ENCODE peak calls at places on chromosomes 2 and 18, in six cellular contexts. One of them, this sample, is unnamed.

GRCh38 chr2:8737571-8738175 is 55.8 kb downstream of the ID2 start:
- DNase-seq in kidney tubule cell: no peak
- DNase-seq in NCI-H345: no peak
- DNase-seq in NT2/D1: no peak
- DNase-seq in mesothelial cell of epicardium: no peak
- DNase-seq in brain pericyte: no peak
- DNase-seq in this sample: no peak

GRCh38 chr2:184875911-184876310 is 277.6 kb downstream of the ZNF804A start:
- DNase-seq in kidney tubule cell: no peak
- DNase-seq in NCI-H345: no peak
- DNase-seq in NT2/D1: no peak
- DNase-seq in mesothelial cell of epicardium: no peak
- DNase-seq in brain pericyte: no peak
- DNase-seq in this sample: no peak

GRCh38 chr2:220188031-220188430 is 560.6 kb downstream of the SLC4A3 start:
- DNase-seq in kidney tubule cell: peak; percentile 97
- DNase-seq in NCI-H345: no peak
- DNase-seq in NT2/D1: no peak
- DNase-seq in mesothelial cell of epicardium: no peak
- DNase-seq in brain pericyte: no peak
- DNase-seq in this sample: no peak

GRCh38 chr2:204205548-204205947 is 269.0 kb downstream of the ICOS start:
- DNase-seq in kidney tubule cell: no peak
- DNase-seq in NCI-H345: no peak
- DNase-seq in NT2/D1: peak; percentile 87
- DNase-seq in mesothelial cell of epicardium: no peak
- DNase-seq in brain pericyte: no peak
- DNase-seq in this sample: no peak

GRCh38 chr2:238169021-238169707 is 10.4 kb downstream of the ERFE start:
- DNase-seq in kidney tubule cell: peak; percentile 78
- DNase-seq in NCI-H345: no peak
- DNase-seq in NT2/D1: no peak
- DNase-seq in mesothelial cell of epicardium: no peak
- DNase-seq in brain pericyte: peak; percentile 72
- DNase-seq in this sample: peak; percentile 58

GRCh38 chr2:112725545-112726457 is 5.0 kb downstream of the NT5DC4 start:
- DNase-seq in kidney tubule cell: peak; percentile 81
- DNase-seq in NCI-H345: no peak
- DNase-seq in NT2/D1: no peak
- DNase-seq in mesothelial cell of epicardium: no peak
- DNase-seq in brain pericyte: no peak
- DNase-seq in this sample: peak; percentile 52

GRCh38 chr2:238082151-238082550 is 18.0 kb upstream of the ESPNL start:
- DNase-seq in kidney tubule cell: no peak
- DNase-seq in NCI-H345: no peak
- DNase-seq in NT2/D1: no peak
- DNase-seq in mesothelial cell of epicardium: no peak
- DNase-seq in brain pericyte: no peak
- DNase-seq in this sample: no peak

GRCh38 chr2:67846341-67847070 is 216.3 kb downstream of the C1D start:
- DNase-seq in kidney tubule cell: peak; percentile 93
- DNase-seq in NCI-H345: peak; percentile 99
- DNase-seq in NT2/D1: peak; percentile 81
- DNase-seq in mesothelial cell of epicardium: peak; percentile 85
- DNase-seq in brain pericyte: peak; percentile 98
- DNase-seq in this sample: peak; percentile 70

GRCh38 chr2:231489990-231490389 is 25.7 kb upstream of the NCL start:
- DNase-seq in kidney tubule cell: no peak
- DNase-seq in NCI-H345: no peak
- DNase-seq in NT2/D1: no peak
- DNase-seq in mesothelial cell of epicardium: no peak
- DNase-seq in brain pericyte: no peak
- DNase-seq in this sample: peak; percentile 21

GRCh38 chr2:46268986-46269385 is 28.2 kb upstream of the EPAS1 start:
- DNase-seq in kidney tubule cell: peak; percentile 65
- DNase-seq in NCI-H345: no peak
- DNase-seq in NT2/D1: no peak
- DNase-seq in mesothelial cell of epicardium: no peak
- DNase-seq in brain pericyte: no peak
- DNase-seq in this sample: no peak

GRCh38 chr18:47215554-47216138 is 35.8 kb downstream of the SKOR2 start:
- DNase-seq in kidney tubule cell: peak; percentile 57
- DNase-seq in NCI-H345: peak; percentile 58
- DNase-seq in NT2/D1: peak; percentile 51
- DNase-seq in mesothelial cell of epicardium: no peak
- DNase-seq in brain pericyte: no peak
- DNase-seq in this sample: peak; percentile 57

GRCh38 chr2:227406177-227407031 is 18.7 kb upstream of the SCYGR1 start:
- DNase-seq in kidney tubule cell: peak; percentile 98
- DNase-seq in NCI-H345: peak; percentile 93
- DNase-seq in NT2/D1: peak; percentile 73
- DNase-seq in mesothelial cell of epicardium: peak; percentile 55
- DNase-seq in brain pericyte: peak; percentile 60
- DNase-seq in this sample: peak; percentile 46

GRCh38 chr2:168988755-168989154 is 42.4 kb downstream of the ABCB11 start:
- DNase-seq in kidney tubule cell: no peak
- DNase-seq in NCI-H345: no peak
- DNase-seq in NT2/D1: no peak
- DNase-seq in mesothelial cell of epicardium: no peak
- DNase-seq in brain pericyte: no peak
- DNase-seq in this sample: no peak

GRCh38 chr2:136117391-136117841 is 533 bp downstream of the CXCR4 start:
- DNase-seq in kidney tubule cell: peak; percentile 35
- DNase-seq in NCI-H345: peak; percentile 61
- DNase-seq in NT2/D1: no peak
- DNase-seq in mesothelial cell of epicardium: peak; percentile 49
- DNase-seq in brain pericyte: no peak
- DNase-seq in this sample: peak; percentile 80

GRCh38 chr2:217916504-217917254 is 86.1 kb downstream of the TNS1 start:
- DNase-seq in kidney tubule cell: peak; percentile 23
- DNase-seq in NCI-H345: peak; percentile 21
- DNase-seq in NT2/D1: no peak
- DNase-seq in mesothelial cell of epicardium: no peak
- DNase-seq in brain pericyte: no peak
- DNase-seq in this sample: no peak

GRCh38 chr2:232839680-232840079 is 30.4 kb upstream of the SNORC start:
- DNase-seq in kidney tubule cell: peak; percentile 10
- DNase-seq in NCI-H345: no peak
- DNase-seq in NT2/D1: no peak
- DNase-seq in mesothelial cell of epicardium: no peak
- DNase-seq in brain pericyte: no peak
- DNase-seq in this sample: peak; percentile 85

GRCh38 chr2:119126650-119127049 is 31.9 kb downstream of the C1QL2 start:
- DNase-seq in kidney tubule cell: peak; percentile 64
- DNase-seq in NCI-H345: no peak
- DNase-seq in NT2/D1: peak; percentile 82
- DNase-seq in mesothelial cell of epicardium: peak; percentile 44
- DNase-seq in brain pericyte: no peak
- DNase-seq in this sample: peak; percentile 57

GRCh38 chr18:58396144-58396543 is 232.7 kb downstream of the ALPK2 start:
- DNase-seq in kidney tubule cell: no peak
- DNase-seq in NCI-H345: no peak
- DNase-seq in NT2/D1: no peak
- DNase-seq in mesothelial cell of epicardium: no peak
- DNase-seq in brain pericyte: no peak
- DNase-seq in this sample: no peak

GRCh38 chr2:220585241-220585640 is 957.8 kb downstream of the SLC4A3 start:
- DNase-seq in kidney tubule cell: no peak
- DNase-seq in NCI-H345: no peak
- DNase-seq in NT2/D1: no peak
- DNase-seq in mesothelial cell of epicardium: no peak
- DNase-seq in brain pericyte: no peak
- DNase-seq in this sample: no peak

GRCh38 chr2:62383843-62384242 is 122.2 kb downstream of the TMEM17 start:
- DNase-seq in kidney tubule cell: peak; percentile 34
- DNase-seq in NCI-H345: no peak
- DNase-seq in NT2/D1: no peak
- DNase-seq in mesothelial cell of epicardium: no peak
- DNase-seq in brain pericyte: no peak
- DNase-seq in this sample: no peak

GRCh38 chr2:143525006-143525405 is 395.8 kb downstream of the ARHGAP15 start:
- DNase-seq in kidney tubule cell: no peak
- DNase-seq in NCI-H345: no peak
- DNase-seq in NT2/D1: no peak
- DNase-seq in mesothelial cell of epicardium: no peak
- DNase-seq in brain pericyte: no peak
- DNase-seq in this sample: no peak

GRCh38 chr2:128563348-128563687 is 244.7 kb upstream of the HS6ST1 start:
- DNase-seq in kidney tubule cell: no peak
- DNase-seq in NCI-H345: no peak
- DNase-seq in NT2/D1: no peak
- DNase-seq in mesothelial cell of epicardium: no peak
- DNase-seq in brain pericyte: no peak
- DNase-seq in this sample: no peak

GRCh38 chr2:73896362-73897239 is 3.8 kb downstream of the ACTG2 start:
- DNase-seq in kidney tubule cell: peak; percentile 69
- DNase-seq in NCI-H345: no peak
- DNase-seq in NT2/D1: no peak
- DNase-seq in mesothelial cell of epicardium: no peak
- DNase-seq in brain pericyte: peak; percentile 53
- DNase-seq in this sample: no peak

GRCh38 chr2:172081248-172082022 is 3.9 kb upstream of the DLX1 start:
- DNase-seq in kidney tubule cell: no peak
- DNase-seq in NCI-H345: no peak
- DNase-seq in NT2/D1: no peak
- DNase-seq in mesothelial cell of epicardium: no peak
- DNase-seq in brain pericyte: no peak
- DNase-seq in this sample: no peak

GRCh38 chr2:233486778-233487552 is 79.6 kb downstream of the USP40 start:
- DNase-seq in kidney tubule cell: peak; percentile 97
- DNase-seq in NCI-H345: no peak
- DNase-seq in NT2/D1: no peak
- DNase-seq in mesothelial cell of epicardium: no peak
- DNase-seq in brain pericyte: no peak
- DNase-seq in this sample: no peak

GRCh38 chr2:9556121-9556869 is 665 bp upstream of the ADAM17 start:
- DNase-seq in kidney tubule cell: no peak
- DNase-seq in NCI-H345: no peak
- DNase-seq in NT2/D1: no peak
- DNase-seq in mesothelial cell of epicardium: peak; percentile 56
- DNase-seq in brain pericyte: no peak
- DNase-seq in this sample: peak; percentile 79

GRCh38 chr2:235343156-235343774 is 150.6 kb upstream of the AGAP1 start:
- DNase-seq in kidney tubule cell: peak; percentile 52
- DNase-seq in NCI-H345: no peak
- DNase-seq in NT2/D1: no peak
- DNase-seq in mesothelial cell of epicardium: no peak
- DNase-seq in brain pericyte: peak; percentile 38
- DNase-seq in this sample: no peak

This sample was measured in NB4.